ENCODE peak calls at places on chromosomes 12 and 14, in six cellular contexts. A is iPS DF 6.9; P is GF-D8; E is activated naive CD4-positive, alpha-beta T cell treated with anti-CD3 and anti-CD28 coated beads for 36 hours; V is NT2/D1; R is suprapubic skin. K is an unnamed sample.

GRCh38 chr14:105465209-105466031 is 9.2 kb upstream of the CRIP2 start:
- DNase-seq in A (no peak), P (no peak), E (no peak), V (no peak), R (no peak), K (peak)

GRCh38 chr14:90556666-90557450 is 160.0 kb downstream of the CALM1 start:
- DNase-seq in A (no peak), P (no peak), E (no peak), V (no peak), R (no peak), K (no peak)

GRCh38 chr12:95538002-95538401 is 13.3 kb downstream of the USP44 start:
- DNase-seq in A (no peak), P (no peak), E (no peak), V (no peak), R (no peak), K (no peak)

GRCh38 chr12:31388713-31389112 is 62.8 kb upstream of the SINHCAF start:
- DNase-seq in A (no peak), P (no peak), E (no peak), V (no peak), R (peak), K (no peak)

GRCh38 chr12:27207626-27208413 is 36.3 kb upstream of the STK38L start:
- DNase-seq in A (no peak), P (no peak), E (peak), V (no peak), R (no peak), K (peak)

GRCh38 chr14:59939828-59940227 is 19.9 kb downstream of the LRRC9 start:
- DNase-seq in A (no peak), P (no peak), E (no peak), V (no peak), R (no peak), K (no peak)

GRCh38 chr12:6532927-6533652 is 1.2 kb upstream of the GAPDH start:
- DNase-seq in A (no peak), P (peak), E (peak), V (peak), R (no peak), K (peak)

GRCh38 chr14:64556526-64556925 is 6.8 kb downstream of the PPP1R36 start:
- DNase-seq in A (no peak), P (no peak), E (no peak), V (no peak), R (no peak), K (peak)

GRCh38 chr12:110109037-110109836 is 14.9 kb upstream of the IFT81 start:
- DNase-seq in A (no peak), P (no peak), E (no peak), V (no peak), R (peak), K (peak)

GRCh38 chr12:42364692-42365091 is 38.7 kb downstream of the PPHLN1 start:
- DNase-seq in A (no peak), P (no peak), E (no peak), V (no peak), R (no peak), K (no peak)

GRCh38 chr14:74667758-74668157 is 45.1 kb downstream of the AREL1 start:
- DNase-seq in A (no peak), P (no peak), E (no peak), V (no peak), R (no peak), K (no peak)

GRCh38 chr14:74243051-74243450 is 3.8 kb downstream of the VSX2 start:
- DNase-seq in A (no peak), P (no peak), E (no peak), V (no peak), R (no peak), K (no peak)

GRCh38 chr12:123576611-123577010 is 7.7 kb upstream of the TMED2 start:
- DNase-seq in A (no peak), P (no peak), E (no peak), V (no peak), R (no peak), K (no peak)

GRCh38 chr14:93085916-93086315 is 29.8 kb downstream of the ITPK1 start:
- DNase-seq in A (no peak), P (no peak), E (no peak), V (peak), R (no peak), K (peak)